ENCODE peak calls at places on chromosomes 3 and 15, in four cellular contexts. J is omental fat pad, S is right lobe of liver, Y is heart left ventricle. T is an unnamed sample.

GRCh38 chr15:81516012-81516411 is 142.0 kb upstream of the TMC3 start:
- DNase-seq in J (no peak), S (no peak), Y (no peak), T (no peak)

GRCh38 chr3:58963928-58964497 is 85.8 kb downstream of the CFAP20DC start:
- DNase-seq in J (no peak), S (no peak), Y (no peak), T (no peak)

GRCh38 chr15:66875588-66876422 is 173.8 kb downstream of the SMAD6 start:
- DNase-seq in J (no peak), S (peak; percentile 29), Y (peak; percentile 19), T (no peak)

GRCh38 chr3:41880387-41880786 is 81.5 kb downstream of the ULK4 start:
- DNase-seq in J (no peak), S (no peak), Y (no peak), T (no peak)

GRCh38 chr3:39577541-39577940 is 110.1 kb downstream of the MOBP start:
- DNase-seq in J (no peak), S (no peak), Y (no peak), T (no peak)

GRCh38 chr3:32303051-32303786 is 64.7 kb downstream of the CMTM8 start:
- DNase-seq in J (no peak), S (no peak), Y (no peak), T (no peak)

GRCh38 chr3:21447471-21448205 is 303.4 kb downstream of the ZNF385D start:
- DNase-seq in J (no peak), S (no peak), Y (no peak), T (no peak)

GRCh38 chr3:105399611-105400010 is 32.9 kb downstream of the ALCAM start:
- DNase-seq in J (no peak), S (no peak), Y (no peak), T (no peak)

GRCh38 chr15:62749445-62749844 is 293.1 kb upstream of the TPM1 start:
- DNase-seq in J (no peak), S (no peak), Y (no peak), T (no peak)

T was measured in aorta.